ENCODE peak calls at places on chromosomes 7 and 10, in eight cellular contexts. I, P, B, E, Z, N, D and Y are unnamed samples.

GRCh38 chr10:6464862-6465430 is 115.1 kb downstream of the PRKCQ start:
- DNase-seq in I (no peak), P (no peak), B (no peak), E (no peak), Z (no peak), N (no peak), D (no peak), Y (no peak)

GRCh38 chr10:133614830-133615580 is 11.6 kb downstream of the FRG2B start:
- DNase-seq in I (no peak), P (no peak), B (no peak), E (no peak), Z (no peak), N (no peak), D (no peak), Y (no peak)

GRCh38 chr10:61655335-61655851 is 7.3 kb upstream of the CABCOCO1 start:
- DNase-seq in I (no peak), P (no peak), B (no peak), E (peak; percentile 53), Z (no peak), N (peak; percentile 19), D (no peak), Y (no peak)

GRCh38 chr10:30098624-30099023 is 39.2 kb upstream of the JCAD start:
- DNase-seq in I (no peak), P (peak; percentile 91), B (no peak), E (peak; percentile 89), Z (no peak), N (peak; percentile 76), D (no peak), Y (peak; percentile 45)

GRCh38 chr10:70575874-70576802 is 26.4 kb downstream of the PRF1 start:
- DNase-seq in I (no peak), P (no peak), B (peak; percentile 85), E (peak; percentile 77), Z (peak; percentile 72), N (no peak), D (peak; percentile 84), Y (no peak)

GRCh38 chr10:127922675-127923366 is 15.9 kb downstream of the PTPRE start:
- DNase-seq in I (peak; percentile 4), P (peak; percentile 83), B (no peak), E (peak; percentile 62), Z (peak; percentile 79), N (peak; percentile 38), D (peak; percentile 83), Y (no peak)

GRCh38 chr10:28925154-28925663 is 247.9 kb downstream of the BAMBI start:
- DNase-seq in I (no peak), P (no peak), B (no peak), E (peak; percentile 11), Z (peak; percentile 18), N (no peak), D (no peak), Y (no peak)

GRCh38 chr7:2412587-2413201 is 9.3 kb downstream of the CHST12 start:
- DNase-seq in I (no peak), P (no peak), B (no peak), E (peak; percentile 27), Z (no peak), N (no peak), D (no peak), Y (no peak)

GRCh38 chr7:128913856-128914565 is 3.5 kb upstream of the KCP start:
- DNase-seq in I (no peak), P (no peak), B (no peak), E (no peak), Z (no peak), N (no peak), D (no peak), Y (no peak)

GRCh38 chr7:139422126-139422525 is 61.3 kb downstream of the KLRG2 start:
- DNase-seq in I (no peak), P (no peak), B (no peak), E (no peak), Z (no peak), N (no peak), D (no peak), Y (no peak)

GRCh38 chr10:87861566-87861952 is 1.8 kb downstream of the KLLN start:
- DNase-seq in I (no peak), P (no peak), B (peak; percentile 27), E (peak; percentile 90), Z (peak; percentile 79), N (peak; percentile 78), D (no peak), Y (no peak)

GRCh38 chr7:92997144-92997543 is 120.6 kb downstream of the SAMD9 start:
- DNase-seq in I (no peak), P (no peak), B (no peak), E (no peak), Z (no peak), N (no peak), D (no peak), Y (no peak)

GRCh38 chr10:119409906-119410305 is 132.6 kb downstream of the RGS10 start:
- DNase-seq in I (no peak), P (no peak), B (no peak), E (no peak), Z (peak; percentile 91), N (peak; percentile 76), D (no peak), Y (no peak)

GRCh38 chr7:114082567-114082933 is 163.7 kb upstream of the PPP1R3A start:
- DNase-seq in I (no peak), P (no peak), B (no peak), E (no peak), Z (no peak), N (no peak), D (no peak), Y (no peak)

GRCh38 chr10:98262571-98262970 is 5.4 kb downstream of the LOXL4 start:
- DNase-seq in I (no peak), P (no peak), B (no peak), E (peak; percentile 45), Z (peak; percentile 60), N (no peak), D (peak; percentile 42), Y (peak; percentile 21)

GRCh38 chr10:72297281-72297967 is 23.7 kb downstream of the DDIT4 start:
- DNase-seq in I (no peak), P (peak; percentile 97), B (peak; percentile 97), E (peak; percentile 97), Z (peak; percentile 88), N (peak; percentile 89), D (no peak), Y (no peak)

GRCh38 chr7:27094304-27095049 is 1.3 kb downstream of the HOXA1 start:
- DNase-seq in I (no peak), P (no peak), B (no peak), E (no peak), Z (no peak), N (no peak), D (no peak), Y (no peak)
- H3K4me3 ChIP-seq in I (peak overlapping the region; percentile 85), P (peak overlapping the region; percentile 83), B (no peak overlapping the region), E (no peak overlapping the region), Z (no peak overlapping the region), N (peak overlapping the region; percentile 89), D (no peak overlapping the region), Y (peak overlapping the region; percentile 83)

GRCh38 chr10:77633376-77633775 is 4.2 kb downstream of the KCNMA1 start:
- DNase-seq in I (no peak), P (no peak), B (no peak), E (no peak), Z (no peak), N (no peak), D (no peak), Y (no peak)

GRCh38 chr10:77636967-77637473 is 588 bp downstream of the KCNMA1 start:
- DNase-seq in I (no peak), P (no peak), B (no peak), E (no peak), Z (no peak), N (no peak), D (no peak), Y (no peak)

GRCh38 chr10:77635402-77636227 is 2.0 kb downstream of the KCNMA1 start:
- DNase-seq in I (no peak), P (no peak), B (no peak), E (no peak), Z (no peak), N (no peak), D (no peak), Y (no peak)

GRCh38 chr10:77636286-77636966 is 1.2 kb downstream of the KCNMA1 start:
- DNase-seq in I (no peak), P (no peak), B (no peak), E (no peak), Z (no peak), N (no peak), D (no peak), Y (no peak)

DNA sequence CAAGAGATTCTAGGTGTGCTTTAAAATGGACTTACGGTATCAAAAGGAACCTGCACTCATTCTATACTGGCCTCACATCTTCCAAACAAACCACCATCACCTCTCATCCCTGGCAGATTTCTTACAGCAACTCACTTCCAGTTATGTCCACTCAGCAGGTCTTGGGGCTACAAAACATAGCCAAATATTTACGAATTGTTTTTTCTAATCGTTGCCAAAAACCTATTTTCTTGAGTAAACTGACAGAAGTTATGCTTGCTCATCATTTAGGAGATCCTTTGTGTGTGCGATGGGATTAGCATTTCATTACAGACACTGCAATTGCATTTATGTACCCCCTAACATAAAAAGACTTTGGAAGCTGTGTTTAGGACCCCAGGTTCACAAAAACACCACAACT is 2.7 kb downstream of the KCNMA1 start:
- DNase-seq in I (no peak), P (no peak), B (no peak), E (no peak), Z (no peak), N (no peak), D (no peak), Y (no peak)
- H3K4me3 ChIP-seq in I (peak overlapping the region; percentile 87), P (no peak overlapping the region), B (no peak overlapping the region), E (no peak overlapping the region), Z (no peak overlapping the region), N (no peak overlapping the region), D (no peak overlapping the region), Y (no peak overlapping the region)

DNA sequence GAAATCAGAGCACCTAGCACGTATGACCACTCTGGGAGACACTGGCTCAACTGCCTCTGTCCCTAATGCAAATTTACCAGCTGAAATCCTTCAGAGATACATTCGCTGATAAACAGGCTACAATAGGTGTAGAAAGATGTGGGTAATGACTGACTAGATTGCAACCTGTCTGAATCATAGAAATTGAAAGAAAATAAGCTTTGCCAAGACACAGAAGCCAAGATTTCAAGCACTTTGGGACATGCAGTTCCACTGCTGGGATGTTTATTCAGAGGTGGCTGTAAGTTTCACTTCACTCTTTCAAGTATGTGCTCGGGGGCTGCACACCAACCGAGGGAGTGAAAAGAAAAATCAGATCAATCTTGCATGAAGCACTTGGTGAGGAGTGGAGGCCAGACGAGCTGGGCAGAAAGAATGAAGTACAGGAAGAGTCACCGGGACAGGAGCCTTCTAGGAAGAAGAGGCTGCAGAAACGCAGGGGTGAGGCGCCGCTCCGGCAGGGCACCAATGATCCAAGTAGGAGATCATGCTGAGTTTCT is 276.7 kb downstream of the PARD3 start:
- DNase-seq in I (no peak), P (no peak), B (no peak), E (no peak), Z (no peak), N (no peak), D (no peak), Y (no peak)
- H3K4me3 ChIP-seq in I (peak overlapping the region; percentile 20), P (no peak overlapping the region), B (no peak overlapping the region), E (no peak overlapping the region), Z (peak overlapping the region; percentile 11), N (no peak overlapping the region), D (no peak overlapping the region), Y (no peak overlapping the region)

GRCh38 chr10:46555366-46555712 is 1.1 kb downstream of the GPRIN2 start:
- DNase-seq in I (no peak), P (no peak), B (peak; percentile 4), E (no peak), Z (no peak), N (no peak), D (no peak), Y (no peak)
- H3K4me3 ChIP-seq in I (peak overlapping the region; percentile 48), P (no peak overlapping the region), B (no peak overlapping the region), E (no peak overlapping the region), Z (no peak overlapping the region), N (no peak overlapping the region), D (no peak overlapping the region), Y (no peak overlapping the region)